ENCODE peak calls at places on chromosome 10, in nine cellular contexts. C, A, D, H, Z, J, N, R and O are unnamed samples.

GRCh38 chr10:86022906-86023305 is 343.7 kb downstream of the GRID1 start:
- DNase-seq in C (no peak), A (no peak), D (no peak), H (no peak), Z (no peak), J (no peak), N (no peak), R (no peak), O (no peak)

GRCh38 chr10:86346169-86346793 is 20.3 kb downstream of the GRID1 start:
- DNase-seq in C (no peak), A (no peak), D (no peak), H (no peak), Z (no peak), J (no peak), N (no peak), R (no peak), O (no peak)

GRCh38 chr10:31635415-31636065 is 293.1 kb downstream of the ARHGAP12 start:
- DNase-seq in C (no peak), A (no peak), D (no peak), H (no peak), Z (no peak), J (no peak), N (no peak), R (no peak), O (no peak)

GRCh38 chr10:122981066-122981464 is 864 bp downstream of the PSTK start:
- DNase-seq in C (peak; percentile 45), A (no peak), D (no peak), H (peak; percentile 10), Z (peak; percentile 55), J (no peak), N (no peak), R (no peak), O (no peak)

GRCh38 chr10:125238682-125239081 is 78.3 kb upstream of the CTBP2 start:
- DNase-seq in C (no peak), A (no peak), D (no peak), H (no peak), Z (no peak), J (no peak), N (no peak), R (no peak), O (no peak)

GRCh38 chr10:86666538-86666937 is 1.8 kb upstream of the LDB3 start:
- DNase-seq in C (no peak), A (no peak), D (no peak), H (no peak), Z (no peak), J (no peak), N (peak; percentile 44), R (peak; percentile 87), O (no peak)

GRCh38 chr10:7945469-7946187 is 108.9 kb upstream of the GATA3 start:
- DNase-seq in C (peak; percentile 58), A (no peak), D (no peak), H (no peak), Z (no peak), J (no peak), N (no peak), R (no peak), O (no peak)

GRCh38 chr10:80139290-80139689 is 6.8 kb downstream of the PLAC9 start:
- DNase-seq in C (no peak), A (no peak), D (no peak), H (no peak), Z (no peak), J (no peak), N (no peak), R (no peak), O (no peak)

GRCh38 chr10:51082857-51083256 is 8.6 kb downstream of the PRKG1 start:
- DNase-seq in C (no peak), A (no peak), D (no peak), H (no peak), Z (no peak), J (no peak), N (no peak), R (no peak), O (no peak)

GRCh38 chr10:20622522-20623270 is 274.4 kb downstream of the NEBL start:
- DNase-seq in C (peak; percentile 51), A (peak; percentile 34), D (no peak), H (no peak), Z (peak; percentile 5), J (no peak), N (no peak), R (no peak), O (no peak)

GRCh38 chr10:71131508-71132088 is 80.8 kb upstream of the UNC5B start:
- DNase-seq in C (no peak), A (no peak), D (no peak), H (no peak), Z (no peak), J (no peak), N (no peak), R (no peak), O (no peak)